ENCODE peak calls at places on chromosome X, in seven cellular contexts. V is C1 segment of cervical spinal cord; G is activated naive CD4-positive, alpha-beta T cell treated with anti-CD3 and anti-CD28 coated beads for 36 hours; O is endothelial cell; E is tibial nerve; H is stimulated activated CD4-positive, alpha-beta T cell treated with anti-CD3 and anti-CD28 coated beads, Interleukin-2, amount 100 ng/mL, for 48 hours; W is epithelial cell of esophagus. F is an unnamed sample.

GRCh38 chrX:14476169-14476568 is 53.2 kb upstream of the GLRA2 start:
- DNase-seq in V (no peak), G (no peak), O (no peak), E (no peak), H (no peak), W (no peak), F (no peak)

GRCh38 chrX:71315917-71316316 is 14.4 kb downstream of the ITGB1BP2 start:
- DNase-seq in V (no peak), G (no peak), O (no peak), E (no peak), H (no peak), W (no peak), F (no peak)

GRCh38 chrX:104618106-104618895 is 52.3 kb downstream of the IL1RAPL2 start:
- DNase-seq in V (no peak), G (no peak), O (no peak), E (no peak), H (no peak), W (peak), F (no peak)

GRCh38 chrX:129115104-129115503 is 408.2 kb downstream of the SMARCA1 start:
- DNase-seq in V (no peak), G (peak), O (peak), E (no peak), H (peak), W (peak), F (peak)

GRCh38 chrX:125998432-125998831 is 167.7 kb downstream of the DCAF12L2 start:
- DNase-seq in V (no peak), G (no peak), O (peak), E (no peak), H (no peak), W (peak), F (no peak)

GRCh38 chrX:32825009-32825408 is 386.3 kb downstream of the DMD start:
- DNase-seq in V (no peak), G (no peak), O (no peak), E (no peak), H (no peak), W (no peak), F (no peak)

GRCh38 chrX:150635952-150636351 is 57.2 kb upstream of the MTMR1 start:
- DNase-seq in V (no peak), G (peak), O (no peak), E (no peak), H (no peak), W (peak), F (no peak)

GRCh38 chrX:41167888-41168287 is 82.6 kb downstream of the USP9X start:
- DNase-seq in V (no peak), G (no peak), O (no peak), E (no peak), H (no peak), W (peak), F (no peak)

GRCh38 chrX:120271218-120271617 is 20.6 kb downstream of the ZBTB33 start:
- DNase-seq in V (no peak), G (no peak), O (no peak), E (no peak), H (no peak), W (peak), F (no peak)

GRCh38 chrX:129655547-129656248 is 942 bp upstream of the APLN start:
- DNase-seq in V (no peak), G (peak), O (no peak), E (no peak), H (no peak), W (peak), F (no peak)

GRCh38 chrX:46461653-46462191 is 83.5 kb downstream of the ZNF674 start:
- DNase-seq in V (no peak), G (no peak), O (no peak), E (no peak), H (no peak), W (no peak), F (no peak)

GRCh38 chrX:7586126-7586525 is 256.8 kb upstream of the VCX start:
- DNase-seq in V (no peak), G (no peak), O (peak), E (no peak), H (no peak), W (peak), F (no peak)

GRCh38 chrX:15116900-15117299 is 153.0 kb downstream of the ASB9 start:
- DNase-seq in V (no peak), G (no peak), O (no peak), E (no peak), H (no peak), W (no peak), F (no peak)

GRCh38 chrX:34401411-34401810 is 255.7 kb downstream of the TMEM47 start:
- DNase-seq in V (no peak), G (no peak), O (no peak), E (no peak), H (no peak), W (no peak), F (no peak)

GRCh38 chrX:108735087-108735679 is 1.2 kb downstream of the IRS4 start:
- DNase-seq in V (no peak), G (no peak), O (no peak), E (no peak), H (no peak), W (peak), F (no peak)

GRCh38 chrX:40262641-40263560 is 165.1 kb upstream of the BCOR start:
- DNase-seq in V (no peak), G (no peak), O (no peak), E (no peak), H (no peak), W (peak), F (no peak)

GRCh38 chrX:44973420-44973932 is 100.5 kb downstream of the KDM6A start:
- DNase-seq in V (no peak), G (no peak), O (no peak), E (no peak), H (no peak), W (no peak), F (no peak)

GRCh38 chrX:115525486-115525885 is 35.5 kb upstream of the PLS3 start:
- DNase-seq in V (no peak), G (no peak), O (no peak), E (no peak), H (no peak), W (peak), F (no peak)

GRCh38 chrX:154016366-154017076 is 3.2 kb downstream of the IRAK1 start:
- DNase-seq in V (no peak), G (no peak), O (no peak), E (no peak), H (no peak), W (no peak), F (no peak)

GRCh38 chrX:724256-724655 is 93.7 kb downstream of the SHOX start:
- DNase-seq in V (no peak), G (no peak), O (no peak), E (no peak), H (no peak), W (no peak), F (no peak)

GRCh38 chrX:64229145-64229544 is 1.3 kb downstream of the ASB12 start:
- DNase-seq in V (no peak), G (no peak), O (no peak), E (no peak), H (no peak), W (no peak), F (no peak)

GRCh38 chrX:12979630-12980015 is 4.7 kb downstream of the TMSB4X start:
- DNase-seq in V (no peak), G (no peak), O (no peak), E (no peak), H (no peak), W (no peak), F (no peak)

GRCh38 chrX:119008122-119008744 is 33.8 kb downstream of the LONRF3 start:
- DNase-seq in V (no peak), G (peak), O (peak), E (no peak), H (peak), W (peak), F (peak)

GRCh38 chrX:82748901-82749505 is 759.1 kb upstream of the POU3F4 start:
- DNase-seq in V (no peak), G (no peak), O (no peak), E (no peak), H (no peak), W (peak), F (no peak)

GRCh38 chrX:105331244-105331643 is 110.8 kb upstream of the TEX13A start:
- DNase-seq in V (no peak), G (no peak), O (no peak), E (no peak), H (no peak), W (peak), F (no peak)